ENCODE peak calls at places on chromosomes 2 and 18, in nine cellular contexts. S, C, J, V, M, O, W, X and L are unnamed samples.

GRCh38 chr2:238450440-238450861 is 23.7 kb downstream of the ASB1 start:
- DNase-seq in M (no peak), W (no peak), X (no peak), O (no peak), V (no peak), C (no peak), S (no peak), J (no peak), L (no peak)

GRCh38 chr2:27509326-27509725 is 12.7 kb downstream of the GCKR start:
- DNase-seq in X (peak), O (peak), V (peak), C (no peak), M (no peak), W (no peak), J (no peak), S (no peak), L (peak)

GRCh38 chr18:25830787-25831186 is 259.6 kb downstream of the SS18 start:
- DNase-seq in O (peak), J (no peak), S (peak), V (peak), C (no peak), W (no peak), M (peak), X (no peak), L (no peak)

GRCh38 chr2:27729614-27730013 is 41.9 kb upstream of the MRPL33 start:
- DNase-seq in W (no peak), M (no peak), O (no peak), J (no peak), S (no peak), C (no peak), V (no peak), X (no peak), L (no peak)

GRCh38 chr18:30705943-30706342 is 336.6 kb downstream of the DSC3 start:
- DNase-seq in M (no peak), O (no peak), X (no peak), W (no peak), J (no peak), V (no peak), C (no peak), S (no peak), L (no peak)

GRCh38 chr18:75160315-75160714 is 48.6 kb downstream of the PTGR3 start:
- DNase-seq in S (no peak), O (no peak), C (no peak), W (no peak), V (no peak), J (no peak), X (no peak), M (no peak), L (peak)

GRCh38 chr2:47401789-47402554 is 984 bp upstream of the MSH2 start:
- DNase-seq in X (no peak), J (no peak), O (no peak), C (no peak), W (no peak), M (no peak), V (no peak), S (no peak), L (peak)

GRCh38 chr2:144516981-144517824 is 2.7 kb downstream of the ZEB2 start:
- DNase-seq in S (peak), W (no peak), V (peak), M (peak), J (no peak), C (peak), X (peak), O (peak), L (peak)

GRCh38 chr2:222445226-222445625 is 20.9 kb downstream of the SGPP2 start:
- DNase-seq in W (no peak), M (peak), X (no peak), V (no peak), J (no peak), S (no peak), C (no peak), O (no peak), L (no peak)

GRCh38 chr2:239955989-239956817 is 68.9 kb downstream of the NDUFA10 start:
- DNase-seq in V (no peak), W (no peak), M (no peak), X (no peak), C (no peak), J (no peak), O (no peak), S (no peak), L (no peak)

GRCh38 chr2:153871231-153872221 is at the start of gene GALNT13:
- DNase-seq in S (no peak), O (peak), W (peak), X (peak), J (no peak), M (no peak), V (no peak), C (peak), L (peak)

GRCh38 chr18:79955302-79956075 is 4.0 kb upstream of the SLC66A2 start:
- DNase-seq in O (no peak), M (no peak), C (no peak), X (no peak), S (no peak), W (no peak), V (no peak), J (no peak), L (no peak)

GRCh38 chr2:5846881-5847280 is 154.7 kb downstream of the SOX11 start:
- DNase-seq in W (no peak), V (peak), S (no peak), O (no peak), C (no peak), M (no peak), J (no peak), X (no peak), L (no peak)

GRCh38 chr18:69795785-69796184 is 151.9 kb downstream of the CD226 start:
- DNase-seq in V (peak), J (no peak), X (no peak), S (no peak), W (no peak), C (no peak), O (no peak), M (peak), L (peak)

GRCh38 chr2:19944205-19944845 is 42.5 kb upstream of the TTC32 start:
- DNase-seq in X (no peak), S (no peak), O (no peak), V (no peak), J (no peak), M (no peak), W (no peak), C (no peak), L (no peak)

GRCh38 chr2:62939735-62940491 is 110.7 kb upstream of the OTX1 start:
- DNase-seq in J (no peak), C (no peak), S (no peak), O (peak), W (no peak), M (peak), V (peak), X (no peak), L (no peak)

GRCh38 chr2:201913197-201913596 is 106.9 kb downstream of the CDK15 start:
- DNase-seq in X (no peak), J (no peak), O (peak), M (no peak), W (no peak), C (no peak), V (peak), S (no peak), L (peak)

GRCh38 chr2:40178971-40179370 is 272.9 kb downstream of the SLC8A1 start:
- DNase-seq in O (no peak), C (no peak), W (no peak), S (no peak), J (no peak), M (peak), X (no peak), V (peak), L (no peak)

GRCh38 chr18:45335644-45336043 is 279.6 kb upstream of the SLC14A2 start:
- DNase-seq in W (no peak), V (no peak), S (no peak), C (no peak), O (no peak), M (no peak), X (no peak), J (no peak), L (peak)

GRCh38 chr2:103660947-103661346 is 899.1 kb downstream of the TMEM182 start:
- DNase-seq in W (no peak), O (no peak), J (no peak), S (no peak), V (no peak), X (no peak), M (no peak), C (no peak), L (no peak)